ENCODE peak calls at places on chromosomes 6 and 20, in four cellular contexts. One of them, this sample, is unnamed.

GRCh38 chr6:145427232-145427631 is 308.1 kb downstream of the EPM2A start:
- ATAC-seq in heart right ventricle: no peak
- ATAC-seq in upper lobe of left lung: no peak
- ATAC-seq in thoracic aorta: no peak
- ATAC-seq in this sample: no peak

GRCh38 chr6:170439366-170440351 is 113.4 kb downstream of the PSMB1 start:
- ATAC-seq in heart right ventricle: no peak
- ATAC-seq in upper lobe of left lung: no peak
- ATAC-seq in thoracic aorta: no peak
- ATAC-seq in this sample: no peak

GRCh38 chr6:6694825-6695710 is 106.5 kb downstream of the LY86 start:
- ATAC-seq in heart right ventricle: peak
- ATAC-seq in upper lobe of left lung: peak
- ATAC-seq in thoracic aorta: no peak
- ATAC-seq in this sample: peak

GRCh38 chr6:43391448-43392031 is 22.1 kb upstream of the ZNF318 start:
- ATAC-seq in heart right ventricle: no peak
- ATAC-seq in upper lobe of left lung: no peak
- ATAC-seq in thoracic aorta: no peak
- ATAC-seq in this sample: no peak

GRCh38 chr20:34642009-34642408 is 34.9 kb downstream of the PIGU start:
- ATAC-seq in heart right ventricle: no peak
- ATAC-seq in upper lobe of left lung: no peak
- ATAC-seq in thoracic aorta: no peak
- ATAC-seq in this sample: no peak

GRCh38 chr6:145036848-145037567 is 698.3 kb downstream of the EPM2A start:
- ATAC-seq in heart right ventricle: peak
- ATAC-seq in upper lobe of left lung: no peak
- ATAC-seq in thoracic aorta: no peak
- ATAC-seq in this sample: no peak

GRCh38 chr6:170147056-170147787 is 143.7 kb downstream of the DLL1 start:
- ATAC-seq in heart right ventricle: no peak
- ATAC-seq in upper lobe of left lung: no peak
- ATAC-seq in thoracic aorta: no peak
- ATAC-seq in this sample: no peak

GRCh38 chr20:44601801-44602204 is 19.4 kb downstream of the PKIG start:
- ATAC-seq in heart right ventricle: peak
- ATAC-seq in upper lobe of left lung: peak
- ATAC-seq in thoracic aorta: peak
- ATAC-seq in this sample: peak

GRCh38 chr20:53935353-53936084 is 134.9 kb downstream of the BCAS1 start:
- ATAC-seq in heart right ventricle: no peak
- ATAC-seq in upper lobe of left lung: peak
- ATAC-seq in thoracic aorta: no peak
- ATAC-seq in this sample: no peak

GRCh38 chr6:156905801-156906200 is 128.6 kb downstream of the ARID1B start:
- ATAC-seq in heart right ventricle: no peak
- ATAC-seq in upper lobe of left lung: no peak
- ATAC-seq in thoracic aorta: no peak
- ATAC-seq in this sample: no peak

GRCh38 chr20:25859649-25860530 is 163.2 kb upstream of the ZNF337 start:
- ATAC-seq in heart right ventricle: peak
- ATAC-seq in upper lobe of left lung: peak
- ATAC-seq in thoracic aorta: no peak
- ATAC-seq in this sample: peak

GRCh38 chr6:118799826-118800225 is 94.1 kb upstream of the ASF1A start:
- ATAC-seq in heart right ventricle: no peak
- ATAC-seq in upper lobe of left lung: no peak
- ATAC-seq in thoracic aorta: no peak
- ATAC-seq in this sample: no peak

GRCh38 chr20:25032065-25032477 is 25.9 kb downstream of the ACSS1 start:
- ATAC-seq in heart right ventricle: no peak
- ATAC-seq in upper lobe of left lung: no peak
- ATAC-seq in thoracic aorta: no peak
- ATAC-seq in this sample: no peak

GRCh38 chr6:68069921-68070709 is 565.0 kb upstream of the ADGRB3 start:
- ATAC-seq in heart right ventricle: no peak
- ATAC-seq in upper lobe of left lung: no peak
- ATAC-seq in thoracic aorta: no peak
- ATAC-seq in this sample: no peak

GRCh38 chr6:159968295-159969203 is at the start of gene IGF2R:
- ATAC-seq in heart right ventricle: peak
- ATAC-seq in upper lobe of left lung: peak
- ATAC-seq in thoracic aorta: peak
- ATAC-seq in this sample: peak

GRCh38 chr6:149534742-149535141 is 11.1 kb downstream of the PPIL4 start:
- ATAC-seq in heart right ventricle: no peak
- ATAC-seq in upper lobe of left lung: no peak
- ATAC-seq in thoracic aorta: no peak
- ATAC-seq in this sample: no peak
- H3K4me3 ChIP-seq in heart right ventricle: no peak
- H3K4me3 ChIP-seq in upper lobe of left lung: no peak
- H3K4me3 ChIP-seq in thoracic aorta: no peak
- H3K4me3 ChIP-seq in this sample: no peak

GRCh38 chr6:106974999-106975698 is 620 bp upstream of the CD24 start:
- ATAC-seq in heart right ventricle: no peak
- ATAC-seq in upper lobe of left lung: peak
- ATAC-seq in thoracic aorta: no peak
- ATAC-seq in this sample: peak
- H3K4me3 ChIP-seq in heart right ventricle: peak
- H3K4me3 ChIP-seq in upper lobe of left lung: peak
- H3K4me3 ChIP-seq in thoracic aorta: peak
- H3K4me3 ChIP-seq in this sample: peak

DNA sequence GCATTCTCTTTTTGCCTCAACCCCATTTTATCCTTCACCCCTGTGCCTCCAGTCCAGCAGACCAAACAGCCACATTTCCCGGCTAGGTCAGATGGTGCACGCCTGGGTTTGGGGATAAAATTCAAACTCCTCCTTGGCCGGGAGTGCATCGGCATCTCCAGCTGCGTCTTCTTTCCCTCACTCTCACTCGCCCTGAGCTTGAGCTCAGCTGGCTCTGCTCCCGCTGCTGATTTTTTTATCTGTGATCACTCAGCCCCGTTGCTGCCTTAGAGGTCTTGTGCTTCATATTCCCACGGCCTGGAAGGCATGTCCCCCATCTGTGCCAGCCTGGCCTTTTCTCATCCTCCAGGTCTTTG is 6.8 kb upstream of the EZR start:
- ATAC-seq in heart right ventricle: peak
- ATAC-seq in upper lobe of left lung: peak
- ATAC-seq in thoracic aorta: no peak
- ATAC-seq in this sample: peak
- H3K4me3 ChIP-seq in heart right ventricle: peak
- H3K4me3 ChIP-seq in upper lobe of left lung: no peak
- H3K4me3 ChIP-seq in thoracic aorta: no peak
- H3K4me3 ChIP-seq in this sample: no peak

GRCh38 chr20:21074605-21075336 is 31.4 kb downstream of the LINC00237 start:
- ATAC-seq in heart right ventricle: no peak
- ATAC-seq in upper lobe of left lung: no peak
- ATAC-seq in thoracic aorta: no peak
- ATAC-seq in this sample: no peak
- H3K4me3 ChIP-seq in heart right ventricle: no peak
- H3K4me3 ChIP-seq in upper lobe of left lung: no peak
- H3K4me3 ChIP-seq in thoracic aorta: no peak
- H3K4me3 ChIP-seq in this sample: no peak

GRCh38 chr6:13614126-13614925 is 809 bp upstream of the NOL7 start:
- ATAC-seq in heart right ventricle: peak
- ATAC-seq in upper lobe of left lung: peak
- ATAC-seq in thoracic aorta: peak
- ATAC-seq in this sample: peak

GRCh38 chr6:13613029-13613594 is 2.0 kb upstream of the NOL7 start:
- ATAC-seq in heart right ventricle: no peak
- ATAC-seq in upper lobe of left lung: no peak
- ATAC-seq in thoracic aorta: no peak
- ATAC-seq in this sample: no peak

GRCh38 chr6:13614926-13615801 is at the start of gene NOL7:
- ATAC-seq in heart right ventricle: peak
- ATAC-seq in upper lobe of left lung: peak
- ATAC-seq in thoracic aorta: peak
- ATAC-seq in this sample: peak

GRCh38 chr6:13615802-13616140 is 636 bp downstream of the NOL7 start:
- ATAC-seq in heart right ventricle: peak
- ATAC-seq in upper lobe of left lung: peak
- ATAC-seq in thoracic aorta: peak
- ATAC-seq in this sample: peak

DNA sequence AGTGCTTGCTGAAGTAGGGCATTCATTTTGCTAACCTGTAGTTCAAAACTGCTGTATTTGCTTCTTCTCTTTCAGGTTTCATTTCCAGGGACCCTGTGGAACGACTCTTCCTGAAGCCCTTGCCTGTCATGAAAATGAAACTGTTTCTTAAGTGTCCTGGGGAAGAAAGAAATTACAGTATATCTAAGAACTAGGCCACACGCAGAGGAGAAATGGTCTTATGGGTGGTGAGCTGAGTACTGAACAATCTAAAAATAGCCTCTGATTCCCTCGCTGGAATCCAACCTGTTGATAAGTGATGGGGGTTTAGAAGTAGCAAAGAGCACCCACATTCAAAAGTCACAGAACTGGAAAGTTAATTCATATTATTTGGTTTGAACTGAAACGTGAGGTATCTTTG is 3.4 kb upstream of the NOL7 start:
- ATAC-seq in heart right ventricle: no peak
- ATAC-seq in upper lobe of left lung: no peak
- ATAC-seq in thoracic aorta: no peak
- ATAC-seq in this sample: no peak
- H3K4me3 ChIP-seq in heart right ventricle: peak
- H3K4me3 ChIP-seq in upper lobe of left lung: no peak
- H3K4me3 ChIP-seq in thoracic aorta: no peak
- H3K4me3 ChIP-seq in this sample: no peak

GRCh38 chr20:51756653-51757052 is 11.5 kb downstream of the ATP9A start:
- ATAC-seq in heart right ventricle: peak
- ATAC-seq in upper lobe of left lung: no peak
- ATAC-seq in thoracic aorta: no peak
- ATAC-seq in this sample: no peak
- H3K4me3 ChIP-seq in heart right ventricle: no peak
- H3K4me3 ChIP-seq in upper lobe of left lung: no peak
- H3K4me3 ChIP-seq in thoracic aorta: no peak
- H3K4me3 ChIP-seq in this sample: no peak

DNA sequence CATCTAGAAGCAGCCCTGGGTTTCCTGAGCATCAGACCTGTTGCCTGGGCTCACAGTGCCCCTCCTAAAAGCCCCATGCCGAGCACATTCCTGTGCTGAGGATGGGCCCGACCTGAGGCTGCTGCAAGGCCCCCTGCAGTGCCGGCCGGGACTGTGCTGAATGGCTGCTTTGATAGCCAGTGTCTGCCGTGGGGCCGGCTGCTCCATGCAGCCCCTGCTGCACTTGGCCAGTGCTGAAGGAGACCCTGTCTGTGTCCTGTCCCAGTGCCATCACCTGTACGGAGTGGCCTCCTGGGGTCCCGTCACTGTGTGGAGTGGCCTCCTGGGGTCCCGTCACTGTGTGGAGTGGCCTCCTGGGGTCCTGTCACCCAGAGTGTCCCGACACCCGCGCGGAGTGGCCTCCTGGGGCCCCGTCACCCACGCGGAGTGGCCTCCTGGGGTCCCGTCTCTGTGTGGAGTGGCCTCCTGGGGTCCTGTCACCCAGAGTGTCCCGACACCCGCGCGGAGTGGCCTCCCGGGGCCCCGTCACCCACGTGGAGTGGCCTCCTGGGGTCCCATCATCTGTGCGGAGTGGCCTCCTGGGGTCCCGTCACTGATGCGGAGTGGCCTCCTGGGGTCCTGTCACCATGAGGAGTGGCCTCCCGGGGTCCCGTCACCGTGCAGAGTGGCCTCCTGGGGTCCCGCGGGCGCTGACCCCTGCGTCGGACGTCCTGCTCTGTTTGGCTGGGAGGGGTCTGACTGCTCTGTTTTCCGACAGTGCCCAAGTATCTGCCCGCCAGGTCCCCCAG is 7.0 kb downstream of the COL9A3 start:
- ATAC-seq in heart right ventricle: no peak
- ATAC-seq in upper lobe of left lung: no peak
- ATAC-seq in thoracic aorta: no peak
- ATAC-seq in this sample: no peak
- H3K4me3 ChIP-seq in heart right ventricle: peak
- H3K4me3 ChIP-seq in upper lobe of left lung: no peak
- H3K4me3 ChIP-seq in thoracic aorta: no peak
- H3K4me3 ChIP-seq in this sample: no peak

DNA sequence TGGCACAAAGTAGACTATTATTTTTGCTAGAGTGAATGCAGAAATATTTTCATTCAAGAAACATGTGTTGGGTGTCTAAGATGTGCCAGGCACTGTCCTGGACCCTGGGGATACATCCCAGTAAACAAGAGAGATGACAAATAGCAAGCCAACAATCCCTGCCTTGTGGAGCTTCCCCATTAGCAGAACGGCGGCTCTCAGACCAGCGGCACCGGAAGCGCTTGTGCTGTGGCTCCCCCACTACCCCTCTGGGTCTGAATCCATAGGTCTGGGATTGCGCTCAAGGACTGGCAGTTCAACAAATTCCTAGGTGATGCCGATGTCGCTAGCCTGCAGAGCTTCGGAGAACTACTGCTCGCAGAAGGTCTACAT is 98.5 kb upstream of the AGPAT4 start:
- ATAC-seq in heart right ventricle: no peak
- ATAC-seq in upper lobe of left lung: no peak
- ATAC-seq in thoracic aorta: no peak
- ATAC-seq in this sample: no peak
- H3K4me3 ChIP-seq in heart right ventricle: no peak
- H3K4me3 ChIP-seq in upper lobe of left lung: no peak
- H3K4me3 ChIP-seq in thoracic aorta: no peak
- H3K4me3 ChIP-seq in this sample: no peak

GRCh38 chr6:136744889-136745288 is 47.4 kb downstream of the MAP3K5 start:
- ATAC-seq in heart right ventricle: no peak
- ATAC-seq in upper lobe of left lung: no peak
- ATAC-seq in thoracic aorta: no peak
- ATAC-seq in this sample: no peak
- H3K4me3 ChIP-seq in heart right ventricle: peak
- H3K4me3 ChIP-seq in upper lobe of left lung: no peak
- H3K4me3 ChIP-seq in thoracic aorta: peak
- H3K4me3 ChIP-seq in this sample: no peak